ENCODE peak calls at places on chromosomes 13 and 19, in five cellular contexts. One of them, this sample, is unnamed.

GRCh38 chr19:45140533-45140932 is 20.2 kb downstream of the NKPD1 start:
- DNase-seq in nephron progenitor cell: no peak
- DNase-seq in Daoy: no peak
- DNase-seq in heart right ventricle: no peak
- DNase-seq in activated CD4-positive, alpha-beta T cell treated with anti-CD3 and anti-CD28 coated beads for 48 hours: no peak
- DNase-seq in this sample: no peak

GRCh38 chr19:6739884-6740588 is 556 bp downstream of the TRIP10 start:
- DNase-seq in nephron progenitor cell: peak; percentile 48
- DNase-seq in Daoy: peak; percentile 29
- DNase-seq in heart right ventricle: peak; percentile 47
- DNase-seq in activated CD4-positive, alpha-beta T cell treated with anti-CD3 and anti-CD28 coated beads for 48 hours: peak; percentile 31
- DNase-seq in this sample: no peak

GRCh38 chr19:1624458-1624857 is 19.2 kb upstream of the UQCR11 start:
- DNase-seq in nephron progenitor cell: peak; percentile 72
- DNase-seq in Daoy: peak; percentile 52
- DNase-seq in heart right ventricle: peak; percentile 48
- DNase-seq in activated CD4-positive, alpha-beta T cell treated with anti-CD3 and anti-CD28 coated beads for 48 hours: peak; percentile 69
- DNase-seq in this sample: no peak

GRCh38 chr13:18943721-18944391 is 237.8 kb downstream of the TUBA3C start:
- DNase-seq in nephron progenitor cell: no peak
- DNase-seq in Daoy: no peak
- DNase-seq in heart right ventricle: no peak
- DNase-seq in activated CD4-positive, alpha-beta T cell treated with anti-CD3 and anti-CD28 coated beads for 48 hours: no peak
- DNase-seq in this sample: no peak

GRCh38 chr19:41299046-41299754 is 10.8 kb upstream of the CCDC97 start:
- DNase-seq in nephron progenitor cell: no peak
- DNase-seq in Daoy: no peak
- DNase-seq in heart right ventricle: no peak
- DNase-seq in activated CD4-positive, alpha-beta T cell treated with anti-CD3 and anti-CD28 coated beads for 48 hours: no peak
- DNase-seq in this sample: no peak

GRCh38 chr19:6292006-6292405 is 12.2 kb upstream of the MLLT1 start:
- DNase-seq in nephron progenitor cell: no peak
- DNase-seq in Daoy: no peak
- DNase-seq in heart right ventricle: no peak
- DNase-seq in activated CD4-positive, alpha-beta T cell treated with anti-CD3 and anti-CD28 coated beads for 48 hours: no peak
- DNase-seq in this sample: no peak

GRCh38 chr13:80224468-80224867 is 116.5 kb downstream of the SPRY2 start:
- DNase-seq in nephron progenitor cell: no peak
- DNase-seq in Daoy: peak; percentile 13
- DNase-seq in heart right ventricle: no peak
- DNase-seq in activated CD4-positive, alpha-beta T cell treated with anti-CD3 and anti-CD28 coated beads for 48 hours: no peak
- DNase-seq in this sample: no peak

GRCh38 chr19:58296086-58296485 is 9.1 kb upstream of the ERVK3-1 start:
- DNase-seq in nephron progenitor cell: no peak
- DNase-seq in Daoy: no peak
- DNase-seq in heart right ventricle: no peak
- DNase-seq in activated CD4-positive, alpha-beta T cell treated with anti-CD3 and anti-CD28 coated beads for 48 hours: no peak
- DNase-seq in this sample: no peak

GRCh38 chr19:5927439-5927821 is 13.4 kb downstream of the CAPS start:
- DNase-seq in nephron progenitor cell: no peak
- DNase-seq in Daoy: no peak
- DNase-seq in heart right ventricle: no peak
- DNase-seq in activated CD4-positive, alpha-beta T cell treated with anti-CD3 and anti-CD28 coated beads for 48 hours: no peak
- DNase-seq in this sample: no peak

GRCh38 chr19:5987077-5987818 is 9.3 kb upstream of the RANBP3 start:
- DNase-seq in nephron progenitor cell: peak; percentile 87
- DNase-seq in Daoy: peak; percentile 70
- DNase-seq in heart right ventricle: peak; percentile 83
- DNase-seq in activated CD4-positive, alpha-beta T cell treated with anti-CD3 and anti-CD28 coated beads for 48 hours: peak; percentile 84
- DNase-seq in this sample: no peak

GRCh38 chr13:113935081-113935511 is 38.8 kb downstream of the C13orf46 start:
- DNase-seq in nephron progenitor cell: peak; percentile 26
- DNase-seq in Daoy: no peak
- DNase-seq in heart right ventricle: no peak
- DNase-seq in activated CD4-positive, alpha-beta T cell treated with anti-CD3 and anti-CD28 coated beads for 48 hours: no peak
- DNase-seq in this sample: no peak

GRCh38 chr19:13022859-13023636 is 27.8 kb downstream of the NFIX start:
- DNase-seq in nephron progenitor cell: no peak
- DNase-seq in Daoy: peak; percentile 91
- DNase-seq in heart right ventricle: peak; percentile 89
- DNase-seq in activated CD4-positive, alpha-beta T cell treated with anti-CD3 and anti-CD28 coated beads for 48 hours: no peak
- DNase-seq in this sample: peak; percentile 48

GRCh38 chr19:37718357-37718756 is 1.2 kb downstream of the ZNF607 start:
- DNase-seq in nephron progenitor cell: no peak
- DNase-seq in Daoy: no peak
- DNase-seq in heart right ventricle: no peak
- DNase-seq in activated CD4-positive, alpha-beta T cell treated with anti-CD3 and anti-CD28 coated beads for 48 hours: no peak
- DNase-seq in this sample: no peak

GRCh38 chr19:12555456-12555930 is 4.2 kb upstream of the ZNF564 start:
- DNase-seq in nephron progenitor cell: no peak
- DNase-seq in Daoy: no peak
- DNase-seq in heart right ventricle: no peak
- DNase-seq in activated CD4-positive, alpha-beta T cell treated with anti-CD3 and anti-CD28 coated beads for 48 hours: peak; percentile 10
- DNase-seq in this sample: no peak

GRCh38 chr13:23902975-23903905 is 5.9 kb upstream of the C1QTNF9B start:
- DNase-seq in nephron progenitor cell: peak; percentile 26
- DNase-seq in Daoy: no peak
- DNase-seq in heart right ventricle: no peak
- DNase-seq in activated CD4-positive, alpha-beta T cell treated with anti-CD3 and anti-CD28 coated beads for 48 hours: no peak
- DNase-seq in this sample: no peak

GRCh38 chr13:73070451-73070850 is 11.6 kb downstream of the KLF5 start:
- DNase-seq in nephron progenitor cell: no peak
- DNase-seq in Daoy: no peak
- DNase-seq in heart right ventricle: no peak
- DNase-seq in activated CD4-positive, alpha-beta T cell treated with anti-CD3 and anti-CD28 coated beads for 48 hours: no peak
- DNase-seq in this sample: no peak

GRCh38 chr19:24159707-24160106 is 72.7 kb downstream of the ZNF254 start:
- DNase-seq in nephron progenitor cell: no peak
- DNase-seq in Daoy: no peak
- DNase-seq in heart right ventricle: no peak
- DNase-seq in activated CD4-positive, alpha-beta T cell treated with anti-CD3 and anti-CD28 coated beads for 48 hours: no peak
- DNase-seq in this sample: no peak

GRCh38 chr13:55439450-55439849 is 1701.3 kb upstream of the PRR20A start:
- DNase-seq in nephron progenitor cell: no peak
- DNase-seq in Daoy: no peak
- DNase-seq in heart right ventricle: no peak
- DNase-seq in activated CD4-positive, alpha-beta T cell treated with anti-CD3 and anti-CD28 coated beads for 48 hours: no peak
- DNase-seq in this sample: no peak

GRCh38 chr19:17450264-17451075 is 2.0 kb upstream of the TMEM221 start:
- DNase-seq in nephron progenitor cell: no peak
- DNase-seq in Daoy: peak; percentile 24
- DNase-seq in heart right ventricle: no peak
- DNase-seq in activated CD4-positive, alpha-beta T cell treated with anti-CD3 and anti-CD28 coated beads for 48 hours: peak; percentile 74
- DNase-seq in this sample: no peak

GRCh38 chr19:35212241-35212640 is 16.3 kb downstream of the FAM187B start:
- DNase-seq in nephron progenitor cell: no peak
- DNase-seq in Daoy: no peak
- DNase-seq in heart right ventricle: no peak
- DNase-seq in activated CD4-positive, alpha-beta T cell treated with anti-CD3 and anti-CD28 coated beads for 48 hours: no peak
- DNase-seq in this sample: no peak

GRCh38 chr13:86446311-86446710 is 647.1 kb upstream of the SLITRK6 start:
- DNase-seq in nephron progenitor cell: peak; percentile 8
- DNase-seq in Daoy: peak; percentile 80
- DNase-seq in heart right ventricle: no peak
- DNase-seq in activated CD4-positive, alpha-beta T cell treated with anti-CD3 and anti-CD28 coated beads for 48 hours: no peak
- DNase-seq in this sample: peak; percentile 62

GRCh38 chr19:14826006-14826405 is 9.0 kb downstream of the OR7A5 start:
- DNase-seq in nephron progenitor cell: no peak
- DNase-seq in Daoy: no peak
- DNase-seq in heart right ventricle: no peak
- DNase-seq in activated CD4-positive, alpha-beta T cell treated with anti-CD3 and anti-CD28 coated beads for 48 hours: no peak
- DNase-seq in this sample: no peak

GRCh38 chr19:3670796-3671679 is 29.2 kb downstream of the PIP5K1C start:
- DNase-seq in nephron progenitor cell: no peak
- DNase-seq in Daoy: peak; percentile 41
- DNase-seq in heart right ventricle: peak; percentile 93
- DNase-seq in activated CD4-positive, alpha-beta T cell treated with anti-CD3 and anti-CD28 coated beads for 48 hours: peak; percentile 53
- DNase-seq in this sample: no peak

GRCh38 chr13:64877176-64877575 is 2353.0 kb downstream of the PCDH9 start:
- DNase-seq in nephron progenitor cell: no peak
- DNase-seq in Daoy: no peak
- DNase-seq in heart right ventricle: no peak
- DNase-seq in activated CD4-positive, alpha-beta T cell treated with anti-CD3 and anti-CD28 coated beads for 48 hours: no peak
- DNase-seq in this sample: no peak

GRCh38 chr19:1425902-1426301 is 12.3 kb upstream of the RPS15 start:
- DNase-seq in nephron progenitor cell: no peak
- DNase-seq in Daoy: no peak
- DNase-seq in heart right ventricle: no peak
- DNase-seq in activated CD4-positive, alpha-beta T cell treated with anti-CD3 and anti-CD28 coated beads for 48 hours: no peak
- DNase-seq in this sample: no peak

GRCh38 chr13:33018886-33019285 is 2.7 kb downstream of the KL start:
- DNase-seq in nephron progenitor cell: no peak
- DNase-seq in Daoy: no peak
- DNase-seq in heart right ventricle: no peak
- DNase-seq in activated CD4-positive, alpha-beta T cell treated with anti-CD3 and anti-CD28 coated beads for 48 hours: no peak
- DNase-seq in this sample: no peak

GRCh38 chr13:74661851-74662250 is 527.6 kb upstream of the KLF12 start:
- DNase-seq in nephron progenitor cell: no peak
- DNase-seq in Daoy: no peak
- DNase-seq in heart right ventricle: no peak
- DNase-seq in activated CD4-positive, alpha-beta T cell treated with anti-CD3 and anti-CD28 coated beads for 48 hours: no peak
- DNase-seq in this sample: no peak